ENCODE peak calls at places on chromosomes 12 and 14, in four cellular contexts. One of them, this sample, is unnamed.

GRCh38 chr14:83632375-83632774 is 1897.6 kb upstream of the FLRT2 start:
- DNase-seq in M059J: no peak
- DNase-seq in H7: no peak
- DNase-seq in DMS53: no peak
- DNase-seq in this sample: no peak

GRCh38 chr12:109466305-109466704 is 10.8 kb downstream of the KCTD10 start:
- DNase-seq in M059J: no peak
- DNase-seq in H7: no peak
- DNase-seq in DMS53: no peak
- DNase-seq in this sample: no peak

GRCh38 chr14:75307700-75308379 is 29.2 kb downstream of the FOS start:
- DNase-seq in M059J: peak; percentile 78
- DNase-seq in H7: peak; percentile 75
- DNase-seq in DMS53: peak; percentile 90
- DNase-seq in this sample: peak; percentile 72

GRCh38 chr14:89678715-89679220 is 261.7 kb upstream of the FOXN3 start:
- DNase-seq in M059J: no peak
- DNase-seq in H7: no peak
- DNase-seq in DMS53: no peak
- DNase-seq in this sample: no peak

GRCh38 chr14:99879401-99880295 is 86.4 kb downstream of the EML1 start:
- DNase-seq in M059J: peak; percentile 78
- DNase-seq in H7: no peak
- DNase-seq in DMS53: no peak
- DNase-seq in this sample: peak; percentile 62

GRCh38 chr12:83954939-83955601 is 957.5 kb downstream of the SLC6A15 start:
- DNase-seq in M059J: no peak
- DNase-seq in H7: no peak
- DNase-seq in DMS53: peak; percentile 21
- DNase-seq in this sample: no peak

GRCh38 chr12:4151362-4152121 is 122.0 kb upstream of the CCND2 start:
- DNase-seq in M059J: no peak
- DNase-seq in H7: no peak
- DNase-seq in DMS53: no peak
- DNase-seq in this sample: no peak

GRCh38 chr12:92340441-92341332 is 195.0 kb upstream of the BTG1 start:
- DNase-seq in M059J: no peak
- DNase-seq in H7: no peak
- DNase-seq in DMS53: no peak
- DNase-seq in this sample: no peak

GRCh38 chr14:85533821-85534271 is 3.9 kb downstream of the FLRT2 start:
- DNase-seq in M059J: no peak
- DNase-seq in H7: peak; percentile 70
- DNase-seq in DMS53: peak; percentile 32
- DNase-seq in this sample: peak; percentile 31

GRCh38 chr12:131535779-131536178 is 175.1 kb upstream of the SFSWAP start:
- DNase-seq in M059J: no peak
- DNase-seq in H7: no peak
- DNase-seq in DMS53: no peak
- DNase-seq in this sample: no peak

GRCh38 chr14:76887196-76887595 is 61.0 kb downstream of the LRRC74A start:
- DNase-seq in M059J: peak; percentile 49
- DNase-seq in H7: no peak
- DNase-seq in DMS53: no peak
- DNase-seq in this sample: no peak

GRCh38 chr12:121289962-121290361 is 6.5 kb downstream of the CAMKK2 start:
- DNase-seq in M059J: no peak
- DNase-seq in H7: no peak
- DNase-seq in DMS53: no peak
- DNase-seq in this sample: no peak

GRCh38 chr14:33794791-33795300 is 156.0 kb downstream of the EGLN3 start:
- DNase-seq in M059J: peak; percentile 59
- DNase-seq in H7: no peak
- DNase-seq in DMS53: no peak
- DNase-seq in this sample: no peak

GRCh38 chr12:120999191-121000120 is 16.8 kb downstream of the C12orf43 start:
- DNase-seq in M059J: no peak
- DNase-seq in H7: peak; percentile 97
- DNase-seq in DMS53: no peak
- DNase-seq in this sample: no peak

GRCh38 chr14:103828315-103828967 is 18.9 kb downstream of the PPP1R13B start:
- DNase-seq in M059J: peak; percentile 17
- DNase-seq in H7: no peak
- DNase-seq in DMS53: no peak
- DNase-seq in this sample: no peak

GRCh38 chr12:30797689-30798088 is 42.9 kb upstream of the CAPRIN2 start:
- DNase-seq in M059J: no peak
- DNase-seq in H7: no peak
- DNase-seq in DMS53: peak; percentile 30
- DNase-seq in this sample: no peak

GRCh38 chr14:50607181-50607580 is 47.2 kb downstream of the ATL1 start:
- DNase-seq in M059J: no peak
- DNase-seq in H7: no peak
- DNase-seq in DMS53: no peak
- DNase-seq in this sample: no peak

GRCh38 chr14:67461341-67461985 is 27.1 kb downstream of the TMEM229B start:
- DNase-seq in M059J: peak; percentile 31
- DNase-seq in H7: no peak
- DNase-seq in DMS53: peak; percentile 11
- DNase-seq in this sample: peak; percentile 56

GRCh38 chr12:109870648-109871047 is 9.7 kb downstream of the GLTP start:
- DNase-seq in M059J: peak; percentile 34
- DNase-seq in H7: no peak
- DNase-seq in DMS53: no peak
- DNase-seq in this sample: peak; percentile 64

GRCh38 chr12:62278022-62278421 is 17.8 kb downstream of the USP15 start:
- DNase-seq in M059J: no peak
- DNase-seq in H7: no peak
- DNase-seq in DMS53: no peak
- DNase-seq in this sample: no peak

GRCh38 chr12:79337891-79338290 is 352.9 kb downstream of the PAWR start:
- DNase-seq in M059J: peak; percentile 3
- DNase-seq in H7: no peak
- DNase-seq in DMS53: no peak
- DNase-seq in this sample: no peak

GRCh38 chr14:102096569-102097188 is 9.8 kb upstream of the HSP90AA1 start:
- DNase-seq in M059J: peak; percentile 70
- DNase-seq in H7: peak; percentile 78
- DNase-seq in DMS53: peak; percentile 81
- DNase-seq in this sample: peak; percentile 68

GRCh38 chr14:99175331-99176155 is 96.5 kb downstream of the BCL11B start:
- DNase-seq in M059J: no peak
- DNase-seq in H7: peak; percentile 53
- DNase-seq in DMS53: no peak
- DNase-seq in this sample: no peak

GRCh38 chr12:49086116-49086515 is 8.5 kb downstream of the DHH start:
- DNase-seq in M059J: no peak
- DNase-seq in H7: no peak
- DNase-seq in DMS53: no peak
- DNase-seq in this sample: no peak

GRCh38 chr14:81234268-81234667 is 13.5 kb upstream of the GTF2A1 start:
- DNase-seq in M059J: no peak
- DNase-seq in H7: no peak
- DNase-seq in DMS53: no peak
- DNase-seq in this sample: no peak

GRCh38 chr12:113204806-113205205 is 16.5 kb upstream of the TPCN1 start:
- DNase-seq in M059J: peak; percentile 13
- DNase-seq in H7: no peak
- DNase-seq in DMS53: no peak
- DNase-seq in this sample: no peak

GRCh38 chr14:99687284-99688209 is 3.4 kb downstream of the CYP46A1 start:
- DNase-seq in M059J: no peak
- DNase-seq in H7: peak; percentile 90
- DNase-seq in DMS53: peak; percentile 50
- DNase-seq in this sample: no peak

GRCh38 chr12:91009319-91009950 is 4.7 kb upstream of the EPYC start:
- DNase-seq in M059J: peak; percentile 85
- DNase-seq in H7: no peak
- DNase-seq in DMS53: no peak
- DNase-seq in this sample: peak; percentile 52

GRCh38 chr14:78764240-78764639 is 594.1 kb downstream of the NRXN3 start:
- DNase-seq in M059J: peak; percentile 18
- DNase-seq in H7: peak; percentile 6
- DNase-seq in DMS53: no peak
- DNase-seq in this sample: peak; percentile 77

GRCh38 chr14:39393289-39393688 is 38.9 kb downstream of the FBXO33 start:
- DNase-seq in M059J: no peak
- DNase-seq in H7: no peak
- DNase-seq in DMS53: peak; percentile 53
- DNase-seq in this sample: no peak

GRCh38 chr14:104600141-104600643 is 4.4 kb downstream of the TMEM179 start:
- DNase-seq in M059J: peak; percentile 14
- DNase-seq in H7: peak; percentile 70
- DNase-seq in DMS53: no peak
- DNase-seq in this sample: no peak

GRCh38 chr14:79274641-79275366 is 936.5 kb downstream of the DIO2 start:
- DNase-seq in M059J: no peak
- DNase-seq in H7: no peak
- DNase-seq in DMS53: no peak
- DNase-seq in this sample: no peak

GRCh38 chr12:54261817-54262402 is 18.0 kb downstream of the CBX5 start:
- DNase-seq in M059J: no peak
- DNase-seq in H7: no peak
- DNase-seq in DMS53: no peak
- DNase-seq in this sample: no peak

GRCh38 chr12:15522574-15523187 is 200.4 kb downstream of the PTPRO start:
- DNase-seq in M059J: peak; percentile 50
- DNase-seq in H7: peak; percentile 9
- DNase-seq in DMS53: peak; percentile 88
- DNase-seq in this sample: peak; percentile 26

GRCh38 chr14:72590577-72590976 is 303.3 kb downstream of the DPF3 start:
- DNase-seq in M059J: no peak
- DNase-seq in H7: no peak
- DNase-seq in DMS53: no peak
- DNase-seq in this sample: no peak

GRCh38 chr12:102955926-102956737 is 1.3 kb upstream of the ASCL1 start:
- DNase-seq in M059J: no peak
- DNase-seq in H7: peak; percentile 81
- DNase-seq in DMS53: peak; percentile 93
- DNase-seq in this sample: no peak

GRCh38 chr12:101746661-101747060 is 7.4 kb upstream of the SYCP3 start:
- DNase-seq in M059J: no peak
- DNase-seq in H7: no peak
- DNase-seq in DMS53: no peak
- DNase-seq in this sample: no peak

GRCh38 chr12:38905480-38906351 is at the start of gene CPNE8:
- DNase-seq in M059J: peak; percentile 76
- DNase-seq in H7: peak; percentile 76
- DNase-seq in DMS53: peak; percentile 92
- DNase-seq in this sample: peak; percentile 84

This sample was measured in HT1080.